ENCODE peak calls at places on chromosomes 12 and 14, in ten cellular contexts. One of them, this sample, is unnamed.

GRCh38 chr12:13045816-13046215 is 1.6 kb downstream of the FAM234B start:
- DNase-seq in NCI-H226: no peak
- DNase-seq in neural progenitor cell: no peak
- DNase-seq in HCEC 1CT: no peak
- DNase-seq in fibroblast of the conjunctiva: no peak
- DNase-seq in neuronal stem cell: no peak
- DNase-seq in mammary epithelial cell: no peak
- DNase-seq in stimulated activated CD4-positive, alpha-beta T cell treated with anti-CD3 and anti-CD28 coated beads, Interleukin-15, amount 100 ng/mL, for 24 hours: no peak
- DNase-seq in NCI-H1694 treated with DMSO at 0.1 percent for 48 hours: no peak
- DNase-seq in stimulated activated CD8-positive, alpha-beta memory T cell treated with anti-CD3 and anti-CD28 coated beads, Interleukin-15, amount 100 ng/mL, for 24 hours: no peak
- DNase-seq in this sample: no peak

GRCh38 chr14:61388173-61388975 is 67.0 kb downstream of the PRKCH start:
- DNase-seq in NCI-H226: peak; percentile 13
- DNase-seq in neural progenitor cell: no peak
- DNase-seq in HCEC 1CT: peak; percentile 13
- DNase-seq in fibroblast of the conjunctiva: peak; percentile 10
- DNase-seq in neuronal stem cell: no peak
- DNase-seq in mammary epithelial cell: peak; percentile 94
- DNase-seq in stimulated activated CD4-positive, alpha-beta T cell treated with anti-CD3 and anti-CD28 coated beads, Interleukin-15, amount 100 ng/mL, for 24 hours: peak; percentile 55
- DNase-seq in NCI-H1694 treated with DMSO at 0.1 percent for 48 hours: no peak
- DNase-seq in stimulated activated CD8-positive, alpha-beta memory T cell treated with anti-CD3 and anti-CD28 coated beads, Interleukin-15, amount 100 ng/mL, for 24 hours: no peak
- DNase-seq in this sample: no peak

GRCh38 chr14:81427348-81428058 is 27.4 kb upstream of the STON2 start:
- DNase-seq in NCI-H226: peak; percentile 43
- DNase-seq in neural progenitor cell: peak; percentile 22
- DNase-seq in HCEC 1CT: no peak
- DNase-seq in fibroblast of the conjunctiva: no peak
- DNase-seq in neuronal stem cell: no peak
- DNase-seq in mammary epithelial cell: peak; percentile 11
- DNase-seq in stimulated activated CD4-positive, alpha-beta T cell treated with anti-CD3 and anti-CD28 coated beads, Interleukin-15, amount 100 ng/mL, for 24 hours: no peak
- DNase-seq in NCI-H1694 treated with DMSO at 0.1 percent for 48 hours: no peak
- DNase-seq in stimulated activated CD8-positive, alpha-beta memory T cell treated with anti-CD3 and anti-CD28 coated beads, Interleukin-15, amount 100 ng/mL, for 24 hours: no peak
- DNase-seq in this sample: no peak

GRCh38 chr12:114918535-114919233 is 234.7 kb upstream of the TBX3 start:
- DNase-seq in NCI-H226: peak; percentile 44
- DNase-seq in neural progenitor cell: no peak
- DNase-seq in HCEC 1CT: peak; percentile 95
- DNase-seq in fibroblast of the conjunctiva: no peak
- DNase-seq in neuronal stem cell: no peak
- DNase-seq in mammary epithelial cell: peak; percentile 40
- DNase-seq in stimulated activated CD4-positive, alpha-beta T cell treated with anti-CD3 and anti-CD28 coated beads, Interleukin-15, amount 100 ng/mL, for 24 hours: no peak
- DNase-seq in NCI-H1694 treated with DMSO at 0.1 percent for 48 hours: no peak
- DNase-seq in stimulated activated CD8-positive, alpha-beta memory T cell treated with anti-CD3 and anti-CD28 coated beads, Interleukin-15, amount 100 ng/mL, for 24 hours: no peak
- DNase-seq in this sample: peak; percentile 80

GRCh38 chr12:124917841-124918621 is 3.6 kb upstream of the UBC start:
- DNase-seq in NCI-H226: no peak
- DNase-seq in neural progenitor cell: no peak
- DNase-seq in HCEC 1CT: peak; percentile 28
- DNase-seq in fibroblast of the conjunctiva: no peak
- DNase-seq in neuronal stem cell: no peak
- DNase-seq in mammary epithelial cell: peak; percentile 86
- DNase-seq in stimulated activated CD4-positive, alpha-beta T cell treated with anti-CD3 and anti-CD28 coated beads, Interleukin-15, amount 100 ng/mL, for 24 hours: no peak
- DNase-seq in NCI-H1694 treated with DMSO at 0.1 percent for 48 hours: no peak
- DNase-seq in stimulated activated CD8-positive, alpha-beta memory T cell treated with anti-CD3 and anti-CD28 coated beads, Interleukin-15, amount 100 ng/mL, for 24 hours: no peak
- DNase-seq in this sample: no peak

GRCh38 chr12:64903738-64904137 is 79.3 kb downstream of the TBC1D30 start:
- DNase-seq in NCI-H226: peak; percentile 3
- DNase-seq in neural progenitor cell: no peak
- DNase-seq in HCEC 1CT: peak; percentile 29
- DNase-seq in fibroblast of the conjunctiva: no peak
- DNase-seq in neuronal stem cell: no peak
- DNase-seq in mammary epithelial cell: no peak
- DNase-seq in stimulated activated CD4-positive, alpha-beta T cell treated with anti-CD3 and anti-CD28 coated beads, Interleukin-15, amount 100 ng/mL, for 24 hours: no peak
- DNase-seq in NCI-H1694 treated with DMSO at 0.1 percent for 48 hours: no peak
- DNase-seq in stimulated activated CD8-positive, alpha-beta memory T cell treated with anti-CD3 and anti-CD28 coated beads, Interleukin-15, amount 100 ng/mL, for 24 hours: no peak
- DNase-seq in this sample: no peak

GRCh38 chr12:10717410-10717809 is 5.7 kb downstream of the YBX3 start:
- DNase-seq in NCI-H226: no peak
- DNase-seq in neural progenitor cell: peak; percentile 28
- DNase-seq in HCEC 1CT: no peak
- DNase-seq in fibroblast of the conjunctiva: no peak
- DNase-seq in neuronal stem cell: no peak
- DNase-seq in mammary epithelial cell: peak; percentile 86
- DNase-seq in stimulated activated CD4-positive, alpha-beta T cell treated with anti-CD3 and anti-CD28 coated beads, Interleukin-15, amount 100 ng/mL, for 24 hours: no peak
- DNase-seq in NCI-H1694 treated with DMSO at 0.1 percent for 48 hours: no peak
- DNase-seq in stimulated activated CD8-positive, alpha-beta memory T cell treated with anti-CD3 and anti-CD28 coated beads, Interleukin-15, amount 100 ng/mL, for 24 hours: no peak
- DNase-seq in this sample: no peak

GRCh38 chr12:6961695-6962284 is 8.7 kb downstream of the PHB2 start:
- DNase-seq in NCI-H226: peak; percentile 49
- DNase-seq in neural progenitor cell: peak; percentile 89
- DNase-seq in HCEC 1CT: peak; percentile 63
- DNase-seq in fibroblast of the conjunctiva: peak; percentile 61
- DNase-seq in neuronal stem cell: peak; percentile 72
- DNase-seq in mammary epithelial cell: peak; percentile 66
- DNase-seq in stimulated activated CD4-positive, alpha-beta T cell treated with anti-CD3 and anti-CD28 coated beads, Interleukin-15, amount 100 ng/mL, for 24 hours: peak; percentile 78
- DNase-seq in NCI-H1694 treated with DMSO at 0.1 percent for 48 hours: peak; percentile 83
- DNase-seq in stimulated activated CD8-positive, alpha-beta memory T cell treated with anti-CD3 and anti-CD28 coated beads, Interleukin-15, amount 100 ng/mL, for 24 hours: no peak
- DNase-seq in this sample: peak; percentile 82

GRCh38 chr14:104634886-104635570 is 30.5 kb upstream of the TMEM179 start:
- DNase-seq in NCI-H226: no peak
- DNase-seq in neural progenitor cell: no peak
- DNase-seq in HCEC 1CT: no peak
- DNase-seq in fibroblast of the conjunctiva: no peak
- DNase-seq in neuronal stem cell: no peak
- DNase-seq in mammary epithelial cell: no peak
- DNase-seq in stimulated activated CD4-positive, alpha-beta T cell treated with anti-CD3 and anti-CD28 coated beads, Interleukin-15, amount 100 ng/mL, for 24 hours: no peak
- DNase-seq in NCI-H1694 treated with DMSO at 0.1 percent for 48 hours: no peak
- DNase-seq in stimulated activated CD8-positive, alpha-beta memory T cell treated with anti-CD3 and anti-CD28 coated beads, Interleukin-15, amount 100 ng/mL, for 24 hours: no peak
- DNase-seq in this sample: no peak

GRCh38 chr14:99653618-99654017 is 8.7 kb downstream of the HHIPL1 start:
- DNase-seq in NCI-H226: no peak
- DNase-seq in neural progenitor cell: no peak
- DNase-seq in HCEC 1CT: no peak
- DNase-seq in fibroblast of the conjunctiva: no peak
- DNase-seq in neuronal stem cell: no peak
- DNase-seq in mammary epithelial cell: no peak
- DNase-seq in stimulated activated CD4-positive, alpha-beta T cell treated with anti-CD3 and anti-CD28 coated beads, Interleukin-15, amount 100 ng/mL, for 24 hours: no peak
- DNase-seq in NCI-H1694 treated with DMSO at 0.1 percent for 48 hours: no peak
- DNase-seq in stimulated activated CD8-positive, alpha-beta memory T cell treated with anti-CD3 and anti-CD28 coated beads, Interleukin-15, amount 100 ng/mL, for 24 hours: no peak
- DNase-seq in this sample: no peak

GRCh38 chr12:132161046-132161781 is 17.0 kb downstream of the NOC4L start:
- DNase-seq in NCI-H226: peak; percentile 73
- DNase-seq in neural progenitor cell: no peak
- DNase-seq in HCEC 1CT: no peak
- DNase-seq in fibroblast of the conjunctiva: peak; percentile 14
- DNase-seq in neuronal stem cell: no peak
- DNase-seq in mammary epithelial cell: no peak
- DNase-seq in stimulated activated CD4-positive, alpha-beta T cell treated with anti-CD3 and anti-CD28 coated beads, Interleukin-15, amount 100 ng/mL, for 24 hours: no peak
- DNase-seq in NCI-H1694 treated with DMSO at 0.1 percent for 48 hours: no peak
- DNase-seq in stimulated activated CD8-positive, alpha-beta memory T cell treated with anti-CD3 and anti-CD28 coated beads, Interleukin-15, amount 100 ng/mL, for 24 hours: no peak
- DNase-seq in this sample: no peak

GRCh38 chr12:127980585-127980984 is 286.4 kb upstream of the TMEM132C start:
- DNase-seq in NCI-H226: no peak
- DNase-seq in neural progenitor cell: no peak
- DNase-seq in HCEC 1CT: no peak
- DNase-seq in fibroblast of the conjunctiva: no peak
- DNase-seq in neuronal stem cell: no peak
- DNase-seq in mammary epithelial cell: no peak
- DNase-seq in stimulated activated CD4-positive, alpha-beta T cell treated with anti-CD3 and anti-CD28 coated beads, Interleukin-15, amount 100 ng/mL, for 24 hours: no peak
- DNase-seq in NCI-H1694 treated with DMSO at 0.1 percent for 48 hours: no peak
- DNase-seq in stimulated activated CD8-positive, alpha-beta memory T cell treated with anti-CD3 and anti-CD28 coated beads, Interleukin-15, amount 100 ng/mL, for 24 hours: no peak
- DNase-seq in this sample: no peak

GRCh38 chr14:102184678-102185040 is 45.0 kb downstream of the WDR20 start:
- DNase-seq in NCI-H226: no peak
- DNase-seq in neural progenitor cell: peak; percentile 78
- DNase-seq in HCEC 1CT: no peak
- DNase-seq in fibroblast of the conjunctiva: no peak
- DNase-seq in neuronal stem cell: peak; percentile 52
- DNase-seq in mammary epithelial cell: no peak
- DNase-seq in stimulated activated CD4-positive, alpha-beta T cell treated with anti-CD3 and anti-CD28 coated beads, Interleukin-15, amount 100 ng/mL, for 24 hours: no peak
- DNase-seq in NCI-H1694 treated with DMSO at 0.1 percent for 48 hours: no peak
- DNase-seq in stimulated activated CD8-positive, alpha-beta memory T cell treated with anti-CD3 and anti-CD28 coated beads, Interleukin-15, amount 100 ng/mL, for 24 hours: no peak
- DNase-seq in this sample: no peak

GRCh38 chr14:76863724-76864407 is 37.7 kb downstream of the LRRC74A start:
- DNase-seq in NCI-H226: no peak
- DNase-seq in neural progenitor cell: no peak
- DNase-seq in HCEC 1CT: no peak
- DNase-seq in fibroblast of the conjunctiva: no peak
- DNase-seq in neuronal stem cell: no peak
- DNase-seq in mammary epithelial cell: no peak
- DNase-seq in stimulated activated CD4-positive, alpha-beta T cell treated with anti-CD3 and anti-CD28 coated beads, Interleukin-15, amount 100 ng/mL, for 24 hours: no peak
- DNase-seq in NCI-H1694 treated with DMSO at 0.1 percent for 48 hours: no peak
- DNase-seq in stimulated activated CD8-positive, alpha-beta memory T cell treated with anti-CD3 and anti-CD28 coated beads, Interleukin-15, amount 100 ng/mL, for 24 hours: no peak
- DNase-seq in this sample: peak; percentile 53

GRCh38 chr12:106994579-106995220 is 7.8 kb upstream of the MTERF2 start:
- DNase-seq in NCI-H226: peak; percentile 42
- DNase-seq in neural progenitor cell: no peak
- DNase-seq in HCEC 1CT: peak; percentile 49
- DNase-seq in fibroblast of the conjunctiva: no peak
- DNase-seq in neuronal stem cell: no peak
- DNase-seq in mammary epithelial cell: no peak
- DNase-seq in stimulated activated CD4-positive, alpha-beta T cell treated with anti-CD3 and anti-CD28 coated beads, Interleukin-15, amount 100 ng/mL, for 24 hours: no peak
- DNase-seq in NCI-H1694 treated with DMSO at 0.1 percent for 48 hours: no peak
- DNase-seq in stimulated activated CD8-positive, alpha-beta memory T cell treated with anti-CD3 and anti-CD28 coated beads, Interleukin-15, amount 100 ng/mL, for 24 hours: no peak
- DNase-seq in this sample: no peak

GRCh38 chr12:41507286-41507685 is 319.2 kb downstream of the PDZRN4 start:
- DNase-seq in NCI-H226: no peak
- DNase-seq in neural progenitor cell: no peak
- DNase-seq in HCEC 1CT: no peak
- DNase-seq in fibroblast of the conjunctiva: no peak
- DNase-seq in neuronal stem cell: no peak
- DNase-seq in mammary epithelial cell: no peak
- DNase-seq in stimulated activated CD4-positive, alpha-beta T cell treated with anti-CD3 and anti-CD28 coated beads, Interleukin-15, amount 100 ng/mL, for 24 hours: no peak
- DNase-seq in NCI-H1694 treated with DMSO at 0.1 percent for 48 hours: no peak
- DNase-seq in stimulated activated CD8-positive, alpha-beta memory T cell treated with anti-CD3 and anti-CD28 coated beads, Interleukin-15, amount 100 ng/mL, for 24 hours: no peak
- DNase-seq in this sample: no peak

GRCh38 chr12:43281563-43281962 is 270.4 kb downstream of the ADAMTS20 start:
- DNase-seq in NCI-H226: no peak
- DNase-seq in neural progenitor cell: peak; percentile 11
- DNase-seq in HCEC 1CT: no peak
- DNase-seq in fibroblast of the conjunctiva: no peak
- DNase-seq in neuronal stem cell: no peak
- DNase-seq in mammary epithelial cell: no peak
- DNase-seq in stimulated activated CD4-positive, alpha-beta T cell treated with anti-CD3 and anti-CD28 coated beads, Interleukin-15, amount 100 ng/mL, for 24 hours: no peak
- DNase-seq in NCI-H1694 treated with DMSO at 0.1 percent for 48 hours: no peak
- DNase-seq in stimulated activated CD8-positive, alpha-beta memory T cell treated with anti-CD3 and anti-CD28 coated beads, Interleukin-15, amount 100 ng/mL, for 24 hours: no peak
- DNase-seq in this sample: no peak

GRCh38 chr14:23469127-23469905 is at the start of gene NGDN:
- DNase-seq in NCI-H226: peak; percentile 100
- DNase-seq in neural progenitor cell: peak; percentile 98
- DNase-seq in HCEC 1CT: peak; percentile 100
- DNase-seq in fibroblast of the conjunctiva: peak; percentile 100
- DNase-seq in neuronal stem cell: peak; percentile 100
- DNase-seq in mammary epithelial cell: peak; percentile 100
- DNase-seq in stimulated activated CD4-positive, alpha-beta T cell treated with anti-CD3 and anti-CD28 coated beads, Interleukin-15, amount 100 ng/mL, for 24 hours: peak; percentile 92
- DNase-seq in NCI-H1694 treated with DMSO at 0.1 percent for 48 hours: peak; percentile 100
- DNase-seq in stimulated activated CD8-positive, alpha-beta memory T cell treated with anti-CD3 and anti-CD28 coated beads, Interleukin-15, amount 100 ng/mL, for 24 hours: peak; percentile 70
- DNase-seq in this sample: peak; percentile 92

GRCh38 chr14:104109731-104110361 is 24.3 kb downstream of the ASPG start:
- DNase-seq in NCI-H226: no peak
- DNase-seq in neural progenitor cell: no peak
- DNase-seq in HCEC 1CT: no peak
- DNase-seq in fibroblast of the conjunctiva: no peak
- DNase-seq in neuronal stem cell: no peak
- DNase-seq in mammary epithelial cell: no peak
- DNase-seq in stimulated activated CD4-positive, alpha-beta T cell treated with anti-CD3 and anti-CD28 coated beads, Interleukin-15, amount 100 ng/mL, for 24 hours: no peak
- DNase-seq in NCI-H1694 treated with DMSO at 0.1 percent for 48 hours: no peak
- DNase-seq in stimulated activated CD8-positive, alpha-beta memory T cell treated with anti-CD3 and anti-CD28 coated beads, Interleukin-15, amount 100 ng/mL, for 24 hours: no peak
- DNase-seq in this sample: no peak

GRCh38 chr14:37201724-37202123 is 4.0 kb downstream of the MIPOL1 start:
- DNase-seq in NCI-H226: no peak
- DNase-seq in neural progenitor cell: no peak
- DNase-seq in HCEC 1CT: no peak
- DNase-seq in fibroblast of the conjunctiva: no peak
- DNase-seq in neuronal stem cell: no peak
- DNase-seq in mammary epithelial cell: no peak
- DNase-seq in stimulated activated CD4-positive, alpha-beta T cell treated with anti-CD3 and anti-CD28 coated beads, Interleukin-15, amount 100 ng/mL, for 24 hours: no peak
- DNase-seq in NCI-H1694 treated with DMSO at 0.1 percent for 48 hours: no peak
- DNase-seq in stimulated activated CD8-positive, alpha-beta memory T cell treated with anti-CD3 and anti-CD28 coated beads, Interleukin-15, amount 100 ng/mL, for 24 hours: no peak
- DNase-seq in this sample: no peak

GRCh38 chr12:130086248-130086647 is 76.0 kb upstream of the FZD10 start:
- DNase-seq in NCI-H226: no peak
- DNase-seq in neural progenitor cell: no peak
- DNase-seq in HCEC 1CT: no peak
- DNase-seq in fibroblast of the conjunctiva: no peak
- DNase-seq in neuronal stem cell: no peak
- DNase-seq in mammary epithelial cell: no peak
- DNase-seq in stimulated activated CD4-positive, alpha-beta T cell treated with anti-CD3 and anti-CD28 coated beads, Interleukin-15, amount 100 ng/mL, for 24 hours: peak; percentile 25
- DNase-seq in NCI-H1694 treated with DMSO at 0.1 percent for 48 hours: no peak
- DNase-seq in stimulated activated CD8-positive, alpha-beta memory T cell treated with anti-CD3 and anti-CD28 coated beads, Interleukin-15, amount 100 ng/mL, for 24 hours: no peak
- DNase-seq in this sample: no peak

GRCh38 chr12:120818416-120818815 is 85.7 kb downstream of the SPPL3 start:
- DNase-seq in NCI-H226: no peak
- DNase-seq in neural progenitor cell: no peak
- DNase-seq in HCEC 1CT: no peak
- DNase-seq in fibroblast of the conjunctiva: no peak
- DNase-seq in neuronal stem cell: no peak
- DNase-seq in mammary epithelial cell: peak; percentile 50
- DNase-seq in stimulated activated CD4-positive, alpha-beta T cell treated with anti-CD3 and anti-CD28 coated beads, Interleukin-15, amount 100 ng/mL, for 24 hours: no peak
- DNase-seq in NCI-H1694 treated with DMSO at 0.1 percent for 48 hours: no peak
- DNase-seq in stimulated activated CD8-positive, alpha-beta memory T cell treated with anti-CD3 and anti-CD28 coated beads, Interleukin-15, amount 100 ng/mL, for 24 hours: no peak
- DNase-seq in this sample: no peak

GRCh38 chr12:51863921-51864700 is 15.6 kb upstream of the FIGNL2 start:
- DNase-seq in NCI-H226: no peak
- DNase-seq in neural progenitor cell: peak; percentile 92
- DNase-seq in HCEC 1CT: no peak
- DNase-seq in fibroblast of the conjunctiva: no peak
- DNase-seq in neuronal stem cell: peak; percentile 79
- DNase-seq in mammary epithelial cell: no peak
- DNase-seq in stimulated activated CD4-positive, alpha-beta T cell treated with anti-CD3 and anti-CD28 coated beads, Interleukin-15, amount 100 ng/mL, for 24 hours: peak; percentile 60
- DNase-seq in NCI-H1694 treated with DMSO at 0.1 percent for 48 hours: peak; percentile 75
- DNase-seq in stimulated activated CD8-positive, alpha-beta memory T cell treated with anti-CD3 and anti-CD28 coated beads, Interleukin-15, amount 100 ng/mL, for 24 hours: no peak
- DNase-seq in this sample: no peak

GRCh38 chr12:106227641-106228319 is 20.0 kb downstream of the CKAP4 start:
- DNase-seq in NCI-H226: peak; percentile 50
- DNase-seq in neural progenitor cell: no peak
- DNase-seq in HCEC 1CT: no peak
- DNase-seq in fibroblast of the conjunctiva: no peak
- DNase-seq in neuronal stem cell: no peak
- DNase-seq in mammary epithelial cell: peak; percentile 94
- DNase-seq in stimulated activated CD4-positive, alpha-beta T cell treated with anti-CD3 and anti-CD28 coated beads, Interleukin-15, amount 100 ng/mL, for 24 hours: peak; percentile 49
- DNase-seq in NCI-H1694 treated with DMSO at 0.1 percent for 48 hours: no peak
- DNase-seq in stimulated activated CD8-positive, alpha-beta memory T cell treated with anti-CD3 and anti-CD28 coated beads, Interleukin-15, amount 100 ng/mL, for 24 hours: no peak
- DNase-seq in this sample: peak; percentile 58

This sample was measured in Peyer's patch.